ENCODE peak calls at places on chromosomes 5 and 9, in ten cellular contexts. T, O, N, Q, P, G, R, U, H and A are unnamed samples.

GRCh38 chr5:40416098-40416497 is 263.6 kb upstream of the PTGER4 start:
- DNase-seq in P (no peak), G (no peak), Q (peak; percentile 60), O (no peak), R (no peak), U (no peak), H (no peak), T (no peak), N (no peak), A (no peak)

GRCh38 chr5:117131048-117131679 is 556.5 kb upstream of the SEMA6A start:
- DNase-seq in R (no peak), O (no peak), Q (no peak), N (no peak), U (no peak), P (no peak), G (no peak), H (no peak), T (no peak), A (no peak)

GRCh38 chr9:117290809-117291208 is 124.0 kb downstream of the ASTN2 start:
- DNase-seq in N (no peak), P (peak; percentile 25), Q (no peak), O (no peak), R (no peak), T (no peak), H (no peak), G (no peak), U (no peak), A (no peak)

GRCh38 chr9:86690034-86690433 is 257.3 kb downstream of the GAS1 start:
- DNase-seq in H (no peak), P (no peak), Q (no peak), N (no peak), G (no peak), U (no peak), R (no peak), T (no peak), O (no peak), A (no peak)

GRCh38 chr9:19470981-19471650 is 62.3 kb downstream of the ACER2 start:
- DNase-seq in G (no peak), Q (no peak), H (no peak), T (no peak), P (no peak), U (no peak), O (no peak), R (no peak), N (no peak), A (no peak)

GRCh38 chr5:5494489-5495402 is 72.3 kb downstream of the ICE1 start:
- DNase-seq in N (peak; percentile 78), R (no peak), T (peak; percentile 77), Q (no peak), P (peak; percentile 17), G (peak; percentile 79), O (peak; percentile 80), U (peak; percentile 36), H (peak; percentile 86), A (no peak)

GRCh38 chr9:97316904-97317303 is 9.4 kb downstream of the CCDC180 start:
- DNase-seq in T (no peak), U (no peak), G (no peak), O (no peak), N (no peak), Q (no peak), R (no peak), P (no peak), H (no peak), A (no peak)

GRCh38 chr5:122182491-122182921 is 53.2 kb downstream of the ZNF474 start:
- DNase-seq in P (peak; percentile 91), Q (peak; percentile 91), T (no peak), H (no peak), R (no peak), O (peak; percentile 70), U (peak; percentile 85), G (peak; percentile 63), N (no peak), A (no peak)

GRCh38 chr5:142931896-142932686 is 161.9 kb downstream of the ARHGAP26 start:
- DNase-seq in U (no peak), H (no peak), P (no peak), N (no peak), R (no peak), O (no peak), G (peak; percentile 41), T (no peak), Q (no peak), A (no peak)

GRCh38 chr5:52909192-52909591 is 80.0 kb upstream of the ITGA2 start:
- DNase-seq in R (no peak), H (no peak), P (no peak), U (no peak), N (no peak), O (no peak), G (no peak), T (no peak), Q (no peak), A (no peak)

GRCh38 chr9:130213898-130214761 is 41.9 kb downstream of the NCS1 start:
- DNase-seq in Q (no peak), H (no peak), G (no peak), U (no peak), P (no peak), O (peak; percentile 52), T (no peak), R (no peak), N (no peak), A (no peak)

GRCh38 chr9:126915281-126915816 is 767 bp downstream of the RALGPS1 start:
- DNase-seq in N (peak; percentile 12), T (peak; percentile 47), G (peak; percentile 33), U (no peak), P (no peak), H (peak; percentile 58), R (no peak), O (peak; percentile 51), Q (no peak), A (no peak)